ENCODE peak calls at places on chromosome 15, in eight cellular contexts. U is transverse colon, P is A549, T is ovary, W is HepG2, L is IMR-90, X is Peyer's patch, O is stomach. E is an unnamed sample.

GRCh38 chr15:63291507-63291906 is 14.1 kb downstream of the APH1B start:
- DNase-seq in O (no peak), W (no peak), X (no peak), T (no peak), L (peak), P (peak), U (no peak), E (no peak)

GRCh38 chr15:81481326-81481725 is 107.3 kb upstream of the TMC3 start:
- DNase-seq in L (no peak), P (no peak), T (no peak), U (no peak), W (no peak), O (no peak), X (no peak), E (no peak)

GRCh38 chr15:41503669-41504010 is 10.0 kb downstream of the ITPKA start:
- DNase-seq in W (no peak), X (no peak), O (peak), L (no peak), U (no peak), T (no peak), P (no peak), E (no peak)

GRCh38 chr15:80154336-80154735 is 1.5 kb downstream of the FAH start:
- DNase-seq in X (no peak), P (no peak), W (peak), T (no peak), L (peak), O (no peak), U (no peak), E (no peak)

GRCh38 chr15:25862469-25863066 is 559 bp downstream of the ATP10A start:
- DNase-seq in X (no peak), P (peak), L (no peak), O (peak), U (no peak), W (no peak), T (no peak), E (no peak)

GRCh38 chr15:96728591-96728990 is 398.1 kb downstream of the NR2F2 start:
- DNase-seq in O (no peak), U (no peak), T (no peak), L (no peak), X (no peak), W (no peak), P (no peak), E (no peak)

GRCh38 chr15:29208352-29208751 is 61.3 kb downstream of the NSMCE3 start:
- DNase-seq in O (no peak), X (no peak), W (no peak), L (no peak), P (peak), U (no peak), T (no peak), E (no peak)

GRCh38 chr15:80202641-80203360 is 49.2 kb downstream of the CTXND1 start:
- DNase-seq in U (no peak), P (no peak), L (no peak), X (no peak), W (no peak), O (no peak), T (no peak), E (peak)

GRCh38 chr15:96326551-96327154 is 3.8 kb upstream of the NR2F2 start:
- DNase-seq in L (no peak), T (peak), W (no peak), P (peak), O (peak), U (peak), X (no peak), E (no peak)

GRCh38 chr15:48796930-48797329 is 13.9 kb downstream of the CEP152 start:
- DNase-seq in O (no peak), W (no peak), P (peak), X (no peak), T (no peak), U (no peak), L (peak), E (no peak)

GRCh38 chr15:68187559-68187958 is 17.6 kb downstream of the CALML4 start:
- DNase-seq in O (peak), L (peak), T (peak), X (no peak), P (no peak), W (no peak), U (peak), E (peak)

GRCh38 chr15:68188647-68189046 is 16.5 kb downstream of the CALML4 start:
- DNase-seq in X (no peak), O (no peak), T (no peak), W (no peak), U (no peak), P (no peak), L (no peak), E (no peak)

GRCh38 chr15:68183886-68184285 is 21.2 kb downstream of the CALML4 start:
- DNase-seq in O (no peak), L (peak), U (no peak), W (no peak), T (no peak), X (no peak), P (no peak), E (no peak)

GRCh38 chr15:68184616-68185470 is 20.3 kb downstream of the CALML4 start:
- DNase-seq in O (no peak), W (no peak), T (no peak), L (no peak), U (no peak), X (no peak), P (no peak), E (no peak)

GRCh38 chr15:68186671-68187397 is 18.3 kb downstream of the CALML4 start:
- DNase-seq in P (no peak), O (no peak), T (no peak), U (no peak), W (no peak), X (no peak), L (peak), E (no peak)
- TF ChIP-seq POLR2A in P (no peak), O (no peak), T (no peak), U (no peak), W (no peak), X (no peak), L (no peak), E (no peak)

DNA sequence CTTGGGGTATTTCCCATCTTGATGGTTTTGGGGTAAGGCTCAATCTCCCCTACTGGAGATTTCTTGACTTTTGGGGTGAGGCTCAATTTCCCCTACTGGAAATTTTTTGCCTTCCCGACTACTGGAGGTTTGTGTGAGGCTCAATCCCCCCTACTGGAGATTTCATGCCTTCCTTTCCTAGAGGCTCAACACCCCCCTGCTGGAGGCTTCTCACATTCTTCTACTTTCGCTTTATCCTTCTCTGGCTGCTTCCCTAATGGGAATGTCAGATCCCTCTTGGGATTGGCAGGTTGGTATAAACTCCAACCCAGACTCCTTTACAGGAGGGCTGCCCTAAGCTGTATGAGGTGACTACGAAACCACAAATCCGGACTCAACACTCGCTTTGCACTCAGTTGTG is 49.2 kb downstream of the KATNBL1 start:
- DNase-seq in O (no peak), P (no peak), W (peak), L (no peak), T (no peak), X (no peak), U (no peak), E (no peak)
- TF ChIP-seq CTCF in O (no peak), P (no peak), W (no peak), L (no peak), T (no peak), X (no peak), U (no peak), E (no peak)

DNA sequence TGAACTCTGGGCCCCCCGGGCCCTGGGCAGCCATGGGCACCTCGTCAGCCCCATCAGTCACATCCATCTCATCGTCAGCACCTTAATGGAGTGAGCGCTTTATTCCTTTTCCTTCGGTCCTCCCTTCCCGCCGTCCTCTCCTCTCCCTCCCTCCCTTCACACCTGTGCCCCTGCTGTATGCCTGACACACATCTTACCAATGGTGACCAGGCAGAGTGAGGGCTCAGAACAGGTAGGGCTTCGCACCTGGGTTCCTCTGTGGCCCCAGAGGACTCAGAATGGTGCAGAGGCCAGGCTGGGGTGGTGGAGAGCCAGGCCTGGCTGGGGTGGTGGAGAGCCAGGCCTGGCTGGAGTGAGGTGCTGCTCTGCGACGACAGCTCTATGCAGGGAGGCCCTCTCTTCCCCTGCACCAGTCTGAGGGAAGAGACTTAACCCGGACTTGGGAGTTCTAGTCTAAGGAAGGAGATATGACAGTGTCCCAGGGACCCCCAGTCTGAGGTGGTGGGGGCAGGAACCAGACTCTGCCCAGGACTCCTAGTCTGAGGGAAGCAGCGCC is 11.6 kb downstream of the C15orf39 start:
- DNase-seq in T (no peak), L (no peak), P (no peak), U (no peak), X (no peak), O (no peak), W (no peak), E (no peak)
- TF ChIP-seq POLR2A in T (no peak), L (no peak), P (no peak), U (no peak), X (no peak), O (no peak), W (no peak), E (no peak)

GRCh38 chr15:100671858-100672543 is 69.6 kb downstream of the ASB7 start:
- DNase-seq in X (no peak), W (peak), U (no peak), L (peak), T (no peak), P (peak), O (no peak), E (no peak)
- TF ChIP-seq CTCF in X (no peak), W (peak), U (peak), L (peak), T (no peak), P (peak), O (peak), E (peak)

GRCh38 chr15:56467626-56468025 is 2.7 kb upstream of the MNS1 start:
- DNase-seq in L (no peak), P (no peak), X (no peak), U (no peak), T (no peak), W (no peak), O (no peak), E (no peak)

GRCh38 chr15:56469484-56469883 is 4.5 kb upstream of the MNS1 start:
- DNase-seq in T (no peak), O (no peak), X (no peak), L (no peak), U (no peak), W (peak), P (no peak), E (no peak)

GRCh38 chr15:56468271-56468912 is 3.5 kb upstream of the MNS1 start:
- DNase-seq in W (no peak), X (no peak), T (no peak), L (peak), O (no peak), U (no peak), P (no peak), E (no peak)

GRCh38 chr15:56460947-56461346 is 4.0 kb downstream of the MNS1 start:
- DNase-seq in P (no peak), U (no peak), O (no peak), T (no peak), X (no peak), W (no peak), L (no peak), E (no peak)

GRCh38 chr15:56464893-56465520 is at the start of gene MNS1:
- DNase-seq in T (peak), L (peak), W (peak), X (peak), P (peak), O (peak), U (peak), E (peak)
- TF ChIP-seq POLR2A in T (no peak), L (no peak), W (no peak), X (no peak), P (peak), O (no peak), U (no peak), E (no peak)

DNA sequence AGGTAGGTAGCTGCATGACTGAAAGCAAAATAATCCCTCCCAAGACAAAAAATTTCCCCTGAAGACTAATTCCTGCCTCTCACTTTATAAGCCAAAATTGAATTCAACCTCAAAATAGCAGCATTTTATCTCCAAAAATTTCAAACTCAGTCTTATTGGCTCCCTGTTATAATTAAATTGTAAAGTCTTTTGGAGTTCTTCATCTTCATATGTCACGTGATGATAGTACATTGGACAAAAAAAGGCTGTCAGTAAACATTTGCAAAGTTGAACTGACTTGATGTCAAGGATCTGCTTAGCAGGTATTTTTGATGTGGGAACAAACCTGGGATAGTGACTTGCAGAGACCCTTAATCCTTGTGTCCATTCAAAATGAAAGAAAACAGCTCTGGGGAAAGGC is 98.4 kb upstream of the SPRED1 start:
- DNase-seq in P (no peak), X (no peak), U (no peak), L (no peak), W (no peak), T (no peak), O (no peak), E (no peak)
- TF ChIP-seq CTCF in P (no peak), X (no peak), U (no peak), L (no peak), W (no peak), T (no peak), O (no peak), E (no peak)

DNA sequence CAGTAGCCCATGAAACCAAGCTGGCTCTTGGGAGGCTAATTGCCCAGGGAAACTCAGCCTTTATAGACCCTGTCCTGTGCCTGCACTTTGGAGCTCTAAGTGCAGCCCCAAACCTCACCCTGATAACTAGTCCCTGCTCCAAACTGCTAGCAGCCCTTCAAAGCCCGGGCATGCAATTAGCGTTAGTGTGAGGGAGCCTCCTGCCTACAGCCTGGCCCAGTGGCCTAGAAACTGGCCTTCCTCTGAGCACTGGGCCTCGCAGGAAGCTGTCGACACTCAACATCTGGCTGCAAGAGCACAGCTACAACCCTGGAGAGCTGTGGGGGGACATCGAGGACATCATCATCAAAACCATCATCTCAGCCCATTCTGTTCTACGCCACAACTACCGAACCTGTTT is 7.7 kb upstream of the NGRN start:
- DNase-seq in P (no peak), T (no peak), L (no peak), W (no peak), O (no peak), X (no peak), U (no peak), E (no peak)
- TF ChIP-seq POLR2A in P (no peak), T (no peak), L (no peak), W (no peak), O (no peak), X (no peak), U (no peak), E (no peak)

DNA sequence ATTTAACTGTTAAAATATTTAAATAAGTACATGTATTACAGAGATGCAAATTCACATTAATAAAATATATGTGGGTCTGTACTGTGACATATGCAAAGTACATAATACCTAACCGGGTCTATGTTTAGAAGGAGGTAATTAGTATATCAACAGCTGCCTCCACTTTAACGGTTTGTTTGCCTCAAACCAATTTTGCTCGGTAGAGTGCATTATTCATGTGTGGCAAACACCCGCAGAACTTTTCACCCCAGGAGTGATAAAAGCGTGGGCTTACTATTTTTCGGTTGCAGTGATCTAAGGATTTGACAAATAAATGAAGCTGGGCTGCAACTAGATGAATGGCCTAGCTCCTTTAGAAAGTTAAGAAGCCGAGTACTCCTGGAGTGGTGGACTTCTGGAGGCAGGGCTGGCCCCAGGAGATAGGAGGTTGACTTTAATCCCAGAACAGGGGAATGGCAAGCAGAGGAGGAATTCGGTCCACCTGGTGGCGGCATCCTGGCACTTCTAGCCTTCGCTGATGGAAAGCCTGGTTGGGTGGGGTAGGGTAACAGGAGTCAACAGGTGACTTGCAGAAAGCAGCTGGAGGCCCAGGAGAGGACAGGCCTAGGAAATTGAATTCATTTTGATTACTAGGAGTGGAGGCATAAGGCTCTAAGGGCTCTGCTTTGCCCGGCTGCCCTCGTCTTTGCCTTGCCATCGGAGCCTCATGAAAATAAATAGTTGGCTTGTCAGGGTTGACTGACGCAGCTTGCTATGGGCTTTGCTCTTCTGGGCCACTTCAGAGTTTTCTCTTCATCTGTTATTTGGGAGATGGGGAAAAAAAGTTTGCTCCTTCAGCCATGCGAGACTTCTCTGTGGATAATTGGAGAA is 2.4 kb downstream of the SLCO3A1 start:
- DNase-seq in P (peak), U (peak), X (no peak), L (no peak), O (peak), W (peak), T (no peak), E (no peak)
- TF ChIP-seq CTCF in P (peak), U (peak), X (no peak), L (no peak), O (peak), W (no peak), T (no peak), E (peak)

E was measured in vagina.